ENCODE peak calls at places on chromosomes 7 and 10, in ten cellular contexts. One of them, this sample, is unnamed. For H3K36me3, the result is how much of the 10 kb centered on the place peaks cover.

GRCh38 chr10:70323697-70324340 is 40.0 kb upstream of the NPFFR1 start:
- DNase-seq in thoracic aorta: no peak
- DNase-seq in cardiac muscle cell: no peak
- DNase-seq in aorta: peak
- DNase-seq in SJSA1: no peak
- DNase-seq in heart right ventricle: no peak
- DNase-seq in Peyer's patch: no peak
- DNase-seq in SJCRH30: peak
- DNase-seq in uterus: no peak
- DNase-seq in mesendoderm: peak
- DNase-seq in this sample: peak

GRCh38 chr10:69662173-69662685 is 32.2 kb downstream of the FAM241B start:
- DNase-seq in thoracic aorta: no peak
- DNase-seq in cardiac muscle cell: no peak
- DNase-seq in aorta: no peak
- DNase-seq in SJSA1: no peak
- DNase-seq in heart right ventricle: no peak
- DNase-seq in Peyer's patch: no peak
- DNase-seq in SJCRH30: no peak
- DNase-seq in uterus: no peak
- DNase-seq in mesendoderm: no peak
- DNase-seq in this sample: no peak

GRCh38 chr7:139297795-139298194 is 43.3 kb upstream of the FMC1 start:
- DNase-seq in thoracic aorta: no peak
- DNase-seq in cardiac muscle cell: no peak
- DNase-seq in aorta: no peak
- DNase-seq in SJSA1: no peak
- DNase-seq in heart right ventricle: no peak
- DNase-seq in Peyer's patch: no peak
- DNase-seq in SJCRH30: no peak
- DNase-seq in uterus: no peak
- DNase-seq in mesendoderm: no peak
- DNase-seq in this sample: no peak

GRCh38 chr7:65239707-65240352 is 133.8 kb upstream of the ZNF92 start:
- DNase-seq in thoracic aorta: no peak
- DNase-seq in cardiac muscle cell: peak
- DNase-seq in aorta: peak
- DNase-seq in SJSA1: no peak
- DNase-seq in heart right ventricle: no peak
- DNase-seq in Peyer's patch: no peak
- DNase-seq in SJCRH30: peak
- DNase-seq in uterus: no peak
- DNase-seq in mesendoderm: peak
- DNase-seq in this sample: peak

GRCh38 chr7:18408461-18408860 is 87.1 kb upstream of the HDAC9 start:
- DNase-seq in thoracic aorta: no peak
- DNase-seq in cardiac muscle cell: peak
- DNase-seq in aorta: no peak
- DNase-seq in SJSA1: peak
- DNase-seq in heart right ventricle: no peak
- DNase-seq in Peyer's patch: no peak
- DNase-seq in SJCRH30: no peak
- DNase-seq in uterus: no peak
- DNase-seq in mesendoderm: peak
- DNase-seq in this sample: no peak

GRCh38 chr10:20993387-20994170 is 96.5 kb upstream of the NEBL start:
- DNase-seq in thoracic aorta: no peak
- DNase-seq in cardiac muscle cell: no peak
- DNase-seq in aorta: no peak
- DNase-seq in SJSA1: peak
- DNase-seq in heart right ventricle: no peak
- DNase-seq in Peyer's patch: no peak
- DNase-seq in SJCRH30: peak
- DNase-seq in uterus: no peak
- DNase-seq in mesendoderm: no peak
- DNase-seq in this sample: no peak

GRCh38 chr10:14884082-14884481 is 5.4 kb downstream of the SUV39H2 start:
- DNase-seq in thoracic aorta: no peak
- DNase-seq in cardiac muscle cell: no peak
- DNase-seq in aorta: no peak
- DNase-seq in SJSA1: no peak
- DNase-seq in heart right ventricle: no peak
- DNase-seq in Peyer's patch: no peak
- DNase-seq in SJCRH30: no peak
- DNase-seq in uterus: no peak
- DNase-seq in mesendoderm: no peak
- DNase-seq in this sample: no peak

GRCh38 chr10:79201706-79202105 is 132.9 kb downstream of the ZMIZ1 start:
- DNase-seq in thoracic aorta: no peak
- DNase-seq in cardiac muscle cell: no peak
- DNase-seq in aorta: no peak
- DNase-seq in SJSA1: no peak
- DNase-seq in heart right ventricle: no peak
- DNase-seq in Peyer's patch: no peak
- DNase-seq in SJCRH30: no peak
- DNase-seq in uterus: no peak
- DNase-seq in mesendoderm: no peak
- DNase-seq in this sample: no peak

GRCh38 chr7:18792866-18793595 is 297.5 kb downstream of the HDAC9 start:
- DNase-seq in thoracic aorta: no peak
- DNase-seq in cardiac muscle cell: peak
- DNase-seq in aorta: peak
- DNase-seq in SJSA1: peak
- DNase-seq in heart right ventricle: no peak
- DNase-seq in Peyer's patch: no peak
- DNase-seq in SJCRH30: no peak
- DNase-seq in uterus: no peak
- DNase-seq in mesendoderm: peak
- DNase-seq in this sample: no peak

GRCh38 chr7:51802698-51803097 is 486.1 kb upstream of the COBL start:
- DNase-seq in thoracic aorta: no peak
- DNase-seq in cardiac muscle cell: no peak
- DNase-seq in aorta: no peak
- DNase-seq in SJSA1: no peak
- DNase-seq in heart right ventricle: no peak
- DNase-seq in Peyer's patch: no peak
- DNase-seq in SJCRH30: no peak
- DNase-seq in uterus: no peak
- DNase-seq in mesendoderm: peak
- DNase-seq in this sample: no peak

GRCh38 chr7:132654150-132654549 is 77.9 kb upstream of the PLXNA4 start:
- DNase-seq in thoracic aorta: no peak
- DNase-seq in cardiac muscle cell: peak
- DNase-seq in aorta: no peak
- DNase-seq in SJSA1: no peak
- DNase-seq in heart right ventricle: no peak
- DNase-seq in Peyer's patch: peak
- DNase-seq in SJCRH30: no peak
- DNase-seq in uterus: no peak
- DNase-seq in mesendoderm: peak
- DNase-seq in this sample: no peak

GRCh38 chr10:49601857-49602256 is 8.3 kb upstream of the SLC18A3 start:
- DNase-seq in thoracic aorta: no peak
- DNase-seq in cardiac muscle cell: no peak
- DNase-seq in aorta: no peak
- DNase-seq in SJSA1: peak
- DNase-seq in heart right ventricle: no peak
- DNase-seq in Peyer's patch: peak
- DNase-seq in SJCRH30: no peak
- DNase-seq in uterus: no peak
- DNase-seq in mesendoderm: no peak
- DNase-seq in this sample: no peak

GRCh38 chr7:22980422-22980821 is 33.5 kb downstream of the HYCC1 start:
- DNase-seq in thoracic aorta: no peak
- DNase-seq in cardiac muscle cell: peak
- DNase-seq in aorta: no peak
- DNase-seq in SJSA1: no peak
- DNase-seq in heart right ventricle: no peak
- DNase-seq in Peyer's patch: no peak
- DNase-seq in SJCRH30: no peak
- DNase-seq in uterus: no peak
- DNase-seq in mesendoderm: no peak
- DNase-seq in this sample: no peak

GRCh38 chr10:77616766-77617165 is 20.8 kb downstream of the KCNMA1 start:
- DNase-seq in thoracic aorta: no peak
- DNase-seq in cardiac muscle cell: no peak
- DNase-seq in aorta: no peak
- DNase-seq in SJSA1: no peak
- DNase-seq in heart right ventricle: no peak
- DNase-seq in Peyer's patch: peak
- DNase-seq in SJCRH30: no peak
- DNase-seq in uterus: no peak
- DNase-seq in mesendoderm: no peak
- DNase-seq in this sample: no peak

GRCh38 chr10:29409241-29410051 is 120.6 kb downstream of the LYZL1 start:
- DNase-seq in thoracic aorta: peak
- DNase-seq in cardiac muscle cell: peak
- DNase-seq in aorta: peak
- DNase-seq in SJSA1: peak
- DNase-seq in heart right ventricle: peak
- DNase-seq in Peyer's patch: peak
- DNase-seq in SJCRH30: peak
- DNase-seq in uterus: peak
- DNase-seq in mesendoderm: peak
- DNase-seq in this sample: no peak

GRCh38 chr10:62095341-62096071 is 173.1 kb downstream of the RTKN2 start:
- DNase-seq in thoracic aorta: no peak
- DNase-seq in cardiac muscle cell: peak
- DNase-seq in aorta: no peak
- DNase-seq in SJSA1: no peak
- DNase-seq in heart right ventricle: no peak
- DNase-seq in Peyer's patch: no peak
- DNase-seq in SJCRH30: no peak
- DNase-seq in uterus: no peak
- DNase-seq in mesendoderm: peak
- DNase-seq in this sample: no peak

GRCh38 chr10:60425392-60426110 is 35.9 kb upstream of the ANK3 start:
- DNase-seq in thoracic aorta: no peak
- DNase-seq in cardiac muscle cell: peak
- DNase-seq in aorta: no peak
- DNase-seq in SJSA1: no peak
- DNase-seq in heart right ventricle: no peak
- DNase-seq in Peyer's patch: no peak
- DNase-seq in SJCRH30: no peak
- DNase-seq in uterus: no peak
- DNase-seq in mesendoderm: no peak
- DNase-seq in this sample: peak

GRCh38 chr7:156576216-156577063 is 64.1 kb upstream of the RNF32 start:
- DNase-seq in thoracic aorta: no peak
- DNase-seq in cardiac muscle cell: no peak
- DNase-seq in aorta: no peak
- DNase-seq in SJSA1: no peak
- DNase-seq in heart right ventricle: no peak
- DNase-seq in Peyer's patch: no peak
- DNase-seq in SJCRH30: no peak
- DNase-seq in uterus: no peak
- DNase-seq in mesendoderm: peak
- DNase-seq in this sample: no peak
- H3K36me3 ChIP-seq in thoracic aorta: under half
- H3K36me3 ChIP-seq in cardiac muscle cell: under half
- H3K36me3 ChIP-seq in aorta: under half
- H3K36me3 ChIP-seq in SJSA1: under half
- H3K36me3 ChIP-seq in heart right ventricle: under half
- H3K36me3 ChIP-seq in Peyer's patch: under half
- H3K36me3 ChIP-seq in SJCRH30: under half
- H3K36me3 ChIP-seq in uterus: under half
- H3K36me3 ChIP-seq in mesendoderm: under half
- H3K36me3 ChIP-seq in this sample: under half

GRCh38 chr10:99920486-99920885 is 89.3 kb downstream of the DNMBP start:
- DNase-seq in thoracic aorta: no peak
- DNase-seq in cardiac muscle cell: no peak
- DNase-seq in aorta: no peak
- DNase-seq in SJSA1: no peak
- DNase-seq in heart right ventricle: no peak
- DNase-seq in Peyer's patch: peak
- DNase-seq in SJCRH30: no peak
- DNase-seq in uterus: no peak
- DNase-seq in mesendoderm: no peak
- DNase-seq in this sample: no peak
- H3K4me3 ChIP-seq in thoracic aorta: no peak
- H3K4me3 ChIP-seq in cardiac muscle cell: no peak
- H3K4me3 ChIP-seq in aorta: no peak
- H3K4me3 ChIP-seq in SJSA1: no peak
- H3K4me3 ChIP-seq in heart right ventricle: no peak
- H3K4me3 ChIP-seq in Peyer's patch: peak
- H3K4me3 ChIP-seq in SJCRH30: no peak
- H3K4me3 ChIP-seq in uterus: no peak
- H3K4me3 ChIP-seq in mesendoderm: no peak
- H3K4me3 ChIP-seq in this sample: no peak

GRCh38 chr10:129837909-129838582 is 126.0 kb downstream of the EBF3 start:
- DNase-seq in thoracic aorta: no peak
- DNase-seq in cardiac muscle cell: no peak
- DNase-seq in aorta: no peak
- DNase-seq in SJSA1: peak
- DNase-seq in heart right ventricle: no peak
- DNase-seq in Peyer's patch: no peak
- DNase-seq in SJCRH30: no peak
- DNase-seq in uterus: no peak
- DNase-seq in mesendoderm: no peak
- DNase-seq in this sample: no peak
- H3K36me3 ChIP-seq in thoracic aorta: under half
- H3K36me3 ChIP-seq in cardiac muscle cell: under half
- H3K36me3 ChIP-seq in aorta: under half
- H3K36me3 ChIP-seq in SJSA1: under half
- H3K36me3 ChIP-seq in heart right ventricle: under half
- H3K36me3 ChIP-seq in Peyer's patch: under half
- H3K36me3 ChIP-seq in SJCRH30: under half
- H3K36me3 ChIP-seq in uterus: under half
- H3K36me3 ChIP-seq in mesendoderm: under half
- H3K36me3 ChIP-seq in this sample: under half

GRCh38 chr7:101129603-101130117 is 2.8 kb downstream of the SERPINE1 start:
- DNase-seq in thoracic aorta: no peak
- DNase-seq in cardiac muscle cell: no peak
- DNase-seq in aorta: no peak
- DNase-seq in SJSA1: no peak
- DNase-seq in heart right ventricle: no peak
- DNase-seq in Peyer's patch: no peak
- DNase-seq in SJCRH30: no peak
- DNase-seq in uterus: no peak
- DNase-seq in mesendoderm: no peak
- DNase-seq in this sample: no peak

GRCh38 chr7:101137651-101138148 is 10.8 kb downstream of the SERPINE1 start:
- DNase-seq in thoracic aorta: no peak
- DNase-seq in cardiac muscle cell: peak
- DNase-seq in aorta: no peak
- DNase-seq in SJSA1: no peak
- DNase-seq in heart right ventricle: no peak
- DNase-seq in Peyer's patch: peak
- DNase-seq in SJCRH30: no peak
- DNase-seq in uterus: no peak
- DNase-seq in mesendoderm: no peak
- DNase-seq in this sample: no peak

GRCh38 chr7:101138149-101138870 is 11.4 kb downstream of the SERPINE1 start:
- DNase-seq in thoracic aorta: peak
- DNase-seq in cardiac muscle cell: peak
- DNase-seq in aorta: peak
- DNase-seq in SJSA1: peak
- DNase-seq in heart right ventricle: peak
- DNase-seq in Peyer's patch: peak
- DNase-seq in SJCRH30: peak
- DNase-seq in uterus: peak
- DNase-seq in mesendoderm: peak
- DNase-seq in this sample: peak

GRCh38 chr7:101134399-101134980 is 7.6 kb downstream of the SERPINE1 start:
- DNase-seq in thoracic aorta: no peak
- DNase-seq in cardiac muscle cell: peak
- DNase-seq in aorta: no peak
- DNase-seq in SJSA1: no peak
- DNase-seq in heart right ventricle: no peak
- DNase-seq in Peyer's patch: no peak
- DNase-seq in SJCRH30: no peak
- DNase-seq in uterus: no peak
- DNase-seq in mesendoderm: no peak
- DNase-seq in this sample: no peak

GRCh38 chr7:101133621-101134398 is 6.9 kb downstream of the SERPINE1 start:
- DNase-seq in thoracic aorta: no peak
- DNase-seq in cardiac muscle cell: peak
- DNase-seq in aorta: no peak
- DNase-seq in SJSA1: no peak
- DNase-seq in heart right ventricle: no peak
- DNase-seq in Peyer's patch: no peak
- DNase-seq in SJCRH30: no peak
- DNase-seq in uterus: no peak
- DNase-seq in mesendoderm: no peak
- DNase-seq in this sample: no peak
- H3K4me3 ChIP-seq in thoracic aorta: no peak
- H3K4me3 ChIP-seq in cardiac muscle cell: no peak
- H3K4me3 ChIP-seq in aorta: no peak
- H3K4me3 ChIP-seq in SJSA1: no peak
- H3K4me3 ChIP-seq in heart right ventricle: no peak
- H3K4me3 ChIP-seq in Peyer's patch: no peak
- H3K4me3 ChIP-seq in SJCRH30: no peak
- H3K4me3 ChIP-seq in uterus: no peak
- H3K4me3 ChIP-seq in mesendoderm: no peak
- H3K4me3 ChIP-seq in this sample: no peak

This sample was measured in WERI-Rb-1.